ENCODE peak calls at places on chromosomes 2 and 18, in six cellular contexts. One of them, this sample, is unnamed.

GRCh38 chr2:232537499-232537898 is 2.0 kb upstream of the CHRNG start:
- DNase-seq in thyroid gland: no peak
- DNase-seq in ovary: peak; percentile 21
- DNase-seq in lower leg skin: no peak
- DNase-seq in esophagus squamous epithelium: no peak
- DNase-seq in heart left ventricle: peak; percentile 63
- DNase-seq in this sample: no peak

GRCh38 chr2:36439084-36439483 is 83.5 kb downstream of the CRIM1 start:
- DNase-seq in thyroid gland: no peak
- DNase-seq in ovary: no peak
- DNase-seq in lower leg skin: no peak
- DNase-seq in esophagus squamous epithelium: no peak
- DNase-seq in heart left ventricle: no peak
- DNase-seq in this sample: no peak

GRCh38 chr18:67199993-67200617 is 316.4 kb downstream of the DSEL start:
- DNase-seq in thyroid gland: no peak
- DNase-seq in ovary: no peak
- DNase-seq in lower leg skin: no peak
- DNase-seq in esophagus squamous epithelium: no peak
- DNase-seq in heart left ventricle: no peak
- DNase-seq in this sample: no peak

GRCh38 chr18:6249110-6249680 is 165.5 kb downstream of the L3MBTL4 start:
- DNase-seq in thyroid gland: no peak
- DNase-seq in ovary: no peak
- DNase-seq in lower leg skin: no peak
- DNase-seq in esophagus squamous epithelium: no peak
- DNase-seq in heart left ventricle: no peak
- DNase-seq in this sample: no peak

GRCh38 chr2:176385219-176385618 is 116.0 kb downstream of the MTX2 start:
- DNase-seq in thyroid gland: no peak
- DNase-seq in ovary: no peak
- DNase-seq in lower leg skin: no peak
- DNase-seq in esophagus squamous epithelium: no peak
- DNase-seq in heart left ventricle: no peak
- DNase-seq in this sample: no peak

GRCh38 chr18:63016270-63016669 is 300.9 kb downstream of the PHLPP1 start:
- DNase-seq in thyroid gland: peak; percentile 43
- DNase-seq in ovary: no peak
- DNase-seq in lower leg skin: no peak
- DNase-seq in esophagus squamous epithelium: no peak
- DNase-seq in heart left ventricle: no peak
- DNase-seq in this sample: no peak

GRCh38 chr2:9217838-9218770 is 11.5 kb downstream of the ASAP2 start:
- DNase-seq in thyroid gland: no peak
- DNase-seq in ovary: no peak
- DNase-seq in lower leg skin: no peak
- DNase-seq in esophagus squamous epithelium: no peak
- DNase-seq in heart left ventricle: no peak
- DNase-seq in this sample: peak; percentile 78

GRCh38 chr2:204468689-204469429 is 76.4 kb upstream of the PARD3B start:
- DNase-seq in thyroid gland: no peak
- DNase-seq in ovary: no peak
- DNase-seq in lower leg skin: peak; percentile 66
- DNase-seq in esophagus squamous epithelium: no peak
- DNase-seq in heart left ventricle: no peak
- DNase-seq in this sample: no peak

GRCh38 chr2:207008105-207008990 is 69.0 kb downstream of the CPO start:
- DNase-seq in thyroid gland: no peak
- DNase-seq in ovary: no peak
- DNase-seq in lower leg skin: no peak
- DNase-seq in esophagus squamous epithelium: no peak
- DNase-seq in heart left ventricle: no peak
- DNase-seq in this sample: no peak

GRCh38 chr2:46849741-46850474 is 65.7 kb downstream of the MCFD2 start:
- DNase-seq in thyroid gland: peak; percentile 69
- DNase-seq in ovary: peak; percentile 79
- DNase-seq in lower leg skin: no peak
- DNase-seq in esophagus squamous epithelium: no peak
- DNase-seq in heart left ventricle: peak; percentile 91
- DNase-seq in this sample: no peak

GRCh38 chr18:67381608-67382150 is 134.8 kb downstream of the DSEL start:
- DNase-seq in thyroid gland: no peak
- DNase-seq in ovary: no peak
- DNase-seq in lower leg skin: no peak
- DNase-seq in esophagus squamous epithelium: no peak
- DNase-seq in heart left ventricle: no peak
- DNase-seq in this sample: no peak

GRCh38 chr2:28193552-28194383 is 198.9 kb upstream of the FOSL2 start:
- DNase-seq in thyroid gland: no peak
- DNase-seq in ovary: no peak
- DNase-seq in lower leg skin: no peak
- DNase-seq in esophagus squamous epithelium: no peak
- DNase-seq in heart left ventricle: no peak
- DNase-seq in this sample: no peak

GRCh38 chr2:160241251-160242137 is 41.4 kb upstream of the ITGB6 start:
- DNase-seq in thyroid gland: peak; percentile 42
- DNase-seq in ovary: no peak
- DNase-seq in lower leg skin: no peak
- DNase-seq in esophagus squamous epithelium: no peak
- DNase-seq in heart left ventricle: peak; percentile 63
- DNase-seq in this sample: no peak

GRCh38 chr18:72675394-72675793 is 131.3 kb upstream of the CBLN2 start:
- DNase-seq in thyroid gland: no peak
- DNase-seq in ovary: no peak
- DNase-seq in lower leg skin: no peak
- DNase-seq in esophagus squamous epithelium: no peak
- DNase-seq in heart left ventricle: no peak
- DNase-seq in this sample: no peak

GRCh38 chr2:228699888-228700287 is 518.4 kb upstream of the SPHKAP start:
- DNase-seq in thyroid gland: no peak
- DNase-seq in ovary: no peak
- DNase-seq in lower leg skin: no peak
- DNase-seq in esophagus squamous epithelium: no peak
- DNase-seq in heart left ventricle: no peak
- DNase-seq in this sample: no peak

GRCh38 chr18:51049137-51049536 is 19.1 kb downstream of the SMAD4 start:
- DNase-seq in thyroid gland: no peak
- DNase-seq in ovary: no peak
- DNase-seq in lower leg skin: no peak
- DNase-seq in esophagus squamous epithelium: no peak
- DNase-seq in heart left ventricle: no peak
- DNase-seq in this sample: no peak

GRCh38 chr2:12424820-12425219 is 291.9 kb upstream of the TRIB2 start:
- DNase-seq in thyroid gland: no peak
- DNase-seq in ovary: peak; percentile 92
- DNase-seq in lower leg skin: no peak
- DNase-seq in esophagus squamous epithelium: no peak
- DNase-seq in heart left ventricle: no peak
- DNase-seq in this sample: no peak

GRCh38 chr2:159226608-159227007 is 59.9 kb downstream of the WDSUB1 start:
- DNase-seq in thyroid gland: no peak
- DNase-seq in ovary: no peak
- DNase-seq in lower leg skin: no peak
- DNase-seq in esophagus squamous epithelium: no peak
- DNase-seq in heart left ventricle: no peak
- DNase-seq in this sample: no peak

GRCh38 chr2:48694143-48694542 is 61.4 kb downstream of the LHCGR start:
- DNase-seq in thyroid gland: no peak
- DNase-seq in ovary: no peak
- DNase-seq in lower leg skin: no peak
- DNase-seq in esophagus squamous epithelium: no peak
- DNase-seq in heart left ventricle: no peak
- DNase-seq in this sample: no peak

GRCh38 chr2:143949121-143949848 is 570.6 kb downstream of the ZEB2 start:
- DNase-seq in thyroid gland: no peak
- DNase-seq in ovary: no peak
- DNase-seq in lower leg skin: no peak
- DNase-seq in esophagus squamous epithelium: no peak
- DNase-seq in heart left ventricle: no peak
- DNase-seq in this sample: no peak

GRCh38 chr2:101157272-101157671 is 6.1 kb upstream of the TBC1D8 start:
- DNase-seq in thyroid gland: no peak
- DNase-seq in ovary: no peak
- DNase-seq in lower leg skin: no peak
- DNase-seq in esophagus squamous epithelium: no peak
- DNase-seq in heart left ventricle: no peak
- DNase-seq in this sample: no peak

GRCh38 chr2:186645999-186646398 is 47.9 kb upstream of the FAM171B start:
- DNase-seq in thyroid gland: no peak
- DNase-seq in ovary: no peak
- DNase-seq in lower leg skin: no peak
- DNase-seq in esophagus squamous epithelium: no peak
- DNase-seq in heart left ventricle: no peak
- DNase-seq in this sample: no peak

GRCh38 chr2:165835363-165835762 is 41.3 kb upstream of the GALNT3 start:
- DNase-seq in thyroid gland: no peak
- DNase-seq in ovary: no peak
- DNase-seq in lower leg skin: no peak
- DNase-seq in esophagus squamous epithelium: no peak
- DNase-seq in heart left ventricle: no peak
- DNase-seq in this sample: no peak

GRCh38 chr2:180722551-180723239 is 257.7 kb upstream of the UBE2E3 start:
- DNase-seq in thyroid gland: no peak
- DNase-seq in ovary: no peak
- DNase-seq in lower leg skin: no peak
- DNase-seq in esophagus squamous epithelium: no peak
- DNase-seq in heart left ventricle: no peak
- DNase-seq in this sample: no peak

GRCh38 chr18:51107594-51108305 is 77.7 kb downstream of the SMAD4 start:
- DNase-seq in thyroid gland: no peak
- DNase-seq in ovary: no peak
- DNase-seq in lower leg skin: no peak
- DNase-seq in esophagus squamous epithelium: no peak
- DNase-seq in heart left ventricle: no peak
- DNase-seq in this sample: no peak

DNA sequence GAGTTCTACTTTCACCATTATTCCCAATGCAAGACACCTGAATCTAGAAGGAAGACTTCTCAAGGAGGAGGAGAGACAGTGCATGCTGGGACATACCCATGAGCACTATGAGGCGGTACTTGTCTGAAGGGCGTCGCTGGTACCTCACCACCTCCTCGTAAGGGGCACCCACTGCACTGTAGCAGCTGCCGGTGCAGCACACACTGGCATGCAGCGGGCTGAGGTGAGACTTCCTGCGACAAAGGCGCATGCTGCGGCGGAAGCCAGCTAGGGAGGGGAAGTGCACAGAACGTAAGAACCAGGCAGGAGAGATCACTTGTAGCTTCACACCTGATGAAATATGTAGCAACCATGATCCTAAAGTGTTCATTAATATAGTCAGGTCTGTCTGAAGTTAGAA is 12.8 kb upstream of the TMEM237 start:
- DNase-seq in thyroid gland: no peak
- DNase-seq in ovary: no peak
- DNase-seq in lower leg skin: no peak
- DNase-seq in esophagus squamous epithelium: no peak
- DNase-seq in heart left ventricle: no peak
- DNase-seq in this sample: no peak
- TF ChIP-seq POLR2A in thyroid gland: no peak
- TF ChIP-seq POLR2A in ovary: no peak
- TF ChIP-seq POLR2A in lower leg skin: no peak
- TF ChIP-seq POLR2A in esophagus squamous epithelium: no peak
- TF ChIP-seq POLR2A in heart left ventricle: no peak
- TF ChIP-seq POLR2A in this sample: no peak

GRCh38 chr2:25673170-25674002 is at the start of gene DTNB:
- DNase-seq in thyroid gland: peak; percentile 90
- DNase-seq in ovary: peak; percentile 89
- DNase-seq in lower leg skin: peak; percentile 81
- DNase-seq in esophagus squamous epithelium: peak; percentile 16
- DNase-seq in heart left ventricle: peak; percentile 81
- DNase-seq in this sample: peak; percentile 87
- TF ChIP-seq POLR2A in thyroid gland: peak; percentile 84
- TF ChIP-seq POLR2A in ovary: peak; percentile 33
- TF ChIP-seq POLR2A in lower leg skin: no peak
- TF ChIP-seq POLR2A in esophagus squamous epithelium: no peak
- TF ChIP-seq POLR2A in heart left ventricle: peak; percentile 42
- TF ChIP-seq POLR2A in this sample: no peak

DNA sequence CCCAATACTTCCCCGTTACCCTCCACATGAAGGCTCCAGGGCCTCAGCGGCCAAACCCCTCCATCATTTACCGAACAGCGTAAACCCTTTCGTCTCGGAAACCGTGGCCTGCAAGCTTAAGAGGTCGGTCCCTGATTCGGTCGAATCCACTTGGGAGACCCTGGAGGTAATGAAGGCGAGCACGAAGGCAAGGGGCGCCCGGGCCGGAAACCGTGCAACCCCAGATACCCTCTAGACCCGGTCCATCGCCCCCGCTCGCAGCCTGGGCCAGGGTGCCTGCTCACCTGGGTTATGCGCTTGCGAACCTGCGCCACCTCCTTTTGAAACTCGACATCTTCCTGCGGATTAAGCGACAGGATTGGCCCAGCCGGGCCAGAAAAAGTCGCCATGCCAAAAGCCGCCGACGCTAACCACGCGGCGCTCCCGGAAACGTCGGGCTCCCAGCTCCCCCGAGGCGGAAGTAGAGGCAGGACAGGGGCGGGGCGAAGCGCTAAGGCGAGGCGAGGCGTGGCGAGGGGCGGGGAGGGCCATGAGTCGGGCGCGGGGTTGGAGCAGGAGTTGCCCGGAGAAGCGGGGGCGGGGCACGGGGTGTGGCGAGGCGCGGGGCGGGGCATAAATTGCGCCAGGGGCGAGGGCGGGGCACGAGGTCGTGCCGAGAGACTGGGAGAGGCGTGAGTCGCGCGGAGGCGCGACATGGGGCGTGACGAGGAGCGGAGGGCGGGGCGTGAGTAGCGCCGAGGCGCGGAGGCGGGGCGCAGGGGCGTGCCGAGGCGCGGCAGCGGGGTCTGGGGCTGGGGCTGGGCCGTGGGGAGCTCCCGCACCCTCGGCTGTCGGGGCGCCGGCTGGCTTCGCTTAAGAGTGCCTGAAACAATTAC is at the start of gene NIFK:
- DNase-seq in thyroid gland: peak; percentile 99
- DNase-seq in ovary: peak; percentile 99
- DNase-seq in lower leg skin: peak; percentile 99
- DNase-seq in esophagus squamous epithelium: peak; percentile 93
- DNase-seq in heart left ventricle: peak; percentile 99
- DNase-seq in this sample: peak; percentile 100
- TF ChIP-seq POLR2A in thyroid gland: peak; percentile 41
- TF ChIP-seq POLR2A in ovary: peak; percentile 31
- TF ChIP-seq POLR2A in lower leg skin: peak; percentile 4
- TF ChIP-seq POLR2A in esophagus squamous epithelium: no peak
- TF ChIP-seq POLR2A in heart left ventricle: peak; percentile 35
- TF ChIP-seq POLR2A in this sample: no peak

DNA sequence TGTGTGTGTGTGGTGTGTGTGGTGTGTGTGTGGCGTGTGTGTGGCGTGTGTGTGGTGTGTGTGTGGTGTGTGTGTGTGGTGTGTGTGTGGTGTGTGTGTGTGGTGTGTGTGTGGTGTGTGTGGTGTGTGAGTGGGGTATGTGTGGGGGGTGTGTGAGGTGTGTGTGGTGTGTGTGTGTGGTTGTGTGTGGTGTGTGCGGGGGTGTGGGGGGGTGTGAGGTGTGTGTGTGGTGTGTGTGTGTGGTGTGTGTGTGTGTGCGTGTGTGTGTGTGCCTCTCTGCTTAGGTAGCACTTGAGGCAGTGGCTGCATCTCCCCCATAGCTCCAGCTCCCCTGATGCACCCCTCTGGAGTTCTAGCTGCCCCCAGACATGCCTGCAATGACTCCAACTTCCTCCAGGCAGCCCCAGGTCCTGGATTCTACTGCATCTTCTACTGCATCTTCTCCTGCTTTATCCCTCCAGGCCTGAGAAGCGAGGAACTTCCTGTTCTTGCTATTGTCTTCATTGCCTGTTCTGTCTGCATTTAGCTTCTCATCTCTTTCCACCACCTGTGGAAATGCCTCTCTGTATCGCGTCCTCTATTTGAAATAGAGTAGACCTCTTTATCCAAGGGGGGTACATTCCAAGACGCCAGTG is 22.2 kb upstream of the MLPH start:
- DNase-seq in thyroid gland: no peak
- DNase-seq in ovary: no peak
- DNase-seq in lower leg skin: no peak
- DNase-seq in esophagus squamous epithelium: no peak
- DNase-seq in heart left ventricle: no peak
- DNase-seq in this sample: no peak
- TF ChIP-seq POLR2A in thyroid gland: no peak
- TF ChIP-seq POLR2A in ovary: no peak
- TF ChIP-seq POLR2A in lower leg skin: no peak
- TF ChIP-seq POLR2A in esophagus squamous epithelium: no peak
- TF ChIP-seq POLR2A in heart left ventricle: no peak
- TF ChIP-seq POLR2A in this sample: no peak